ENCODE peak calls at places on chromosome 1, in four cellular contexts. B is tibial nerve, F is uterus, E is RWPE1. O is an unnamed sample.

GRCh38 chr1:206890690-206891089 is 6.6 kb upstream of the IL24 start:
- DNase-seq in B (no peak), F (no peak), E (no peak), O (no peak)

GRCh38 chr1:173360478-173361063 is 116.6 kb upstream of the PRDX6 start:
- DNase-seq in B (no peak), F (no peak), E (no peak), O (no peak)

GRCh38 chr1:47663286-47663685 is 225.4 kb downstream of the FOXD2 start:
- DNase-seq in B (no peak), F (no peak), E (no peak), O (peak; percentile 37)

GRCh38 chr1:194225781-194226180 is 1039.4 kb upstream of the B3GALT2 start:
- DNase-seq in B (no peak), F (no peak), E (no peak), O (no peak)

GRCh38 chr1:206935491-206936067 is 10.7 kb downstream of the PIGR start:
- DNase-seq in B (no peak), F (no peak), E (no peak), O (no peak)

GRCh38 chr1:246797157-246797556 is 72.9 kb downstream of the SCCPDH start:
- DNase-seq in B (no peak), F (no peak), E (no peak), O (peak; percentile 39)

GRCh38 chr1:18057643-18058042 is 50.0 kb upstream of the IGSF21 start:
- DNase-seq in B (no peak), F (no peak), E (no peak), O (no peak)

GRCh38 chr1:150346316-150346715 is 17.6 kb upstream of the RPRD2 start:
- DNase-seq in B (no peak), F (no peak), E (no peak), O (no peak)

GRCh38 chr1:230067871-230068814 is 1.1 kb downstream of the GALNT2 start:
- DNase-seq in B (no peak), F (peak; percentile 27), E (peak; percentile 46), O (peak; percentile 38)

GRCh38 chr1:5099018-5099417 is 444.6 kb downstream of the AJAP1 start:
- DNase-seq in B (no peak), F (no peak), E (no peak), O (no peak)

GRCh38 chr1:67824771-67825170 is 8.5 kb downstream of the GNG12 start:
- DNase-seq in B (no peak), F (no peak), E (no peak), O (no peak)

GRCh38 chr1:168726719-168727118 is 2.3 kb downstream of the DPT start:
- DNase-seq in B (no peak), F (no peak), E (no peak), O (no peak)

GRCh38 chr1:150551784-150552691 is 2.8 kb downstream of the ADAMTSL4 start:
- DNase-seq in B (peak; percentile 84), F (peak; percentile 95), E (peak; percentile 90), O (peak; percentile 95)

GRCh38 chr1:210264521-210265380 is 32.2 kb downstream of the SERTAD4 start:
- DNase-seq in B (no peak), F (no peak), E (no peak), O (no peak)
- TF ChIP-seq CTCF in B (no peak), F (no peak), E (no peak), O (no peak)

DNA sequence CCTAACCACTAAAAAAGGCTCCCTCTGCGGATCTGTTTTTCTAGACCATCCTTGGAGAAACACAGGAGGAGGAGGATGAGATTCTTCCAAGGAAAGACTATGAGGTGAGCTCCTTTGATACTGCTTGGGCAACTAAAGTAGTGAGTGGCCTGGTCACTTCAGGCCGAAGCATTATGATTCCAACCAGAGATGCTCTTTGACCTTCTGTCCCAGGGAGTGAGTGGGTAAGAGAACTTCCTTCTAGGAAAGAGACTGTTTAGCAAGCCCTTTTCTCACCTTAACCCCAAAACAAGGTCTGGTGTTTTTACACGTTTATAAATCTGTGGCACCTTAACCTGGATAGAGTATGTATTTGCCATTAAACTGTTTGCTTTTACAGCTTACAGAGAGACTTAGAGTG is 1.1 kb downstream of the CLCN6 start:
- DNase-seq in B (no peak), F (no peak), E (no peak), O (no peak)
- H3K27ac ChIP-seq in B (peak overlapping the region; percentile 99), F (peak overlapping the region; percentile 99), E (no peak overlapping the region), O (peak overlapping the region; percentile 97)

GRCh38 chr1:198907423-198907746 is 268.5 kb downstream of the PTPRC start:
- DNase-seq in B (no peak), F (no peak), E (no peak), O (no peak)
- TF ChIP-seq CTCF in B (no peak), F (no peak), E (no peak), O (no peak)

DNA sequence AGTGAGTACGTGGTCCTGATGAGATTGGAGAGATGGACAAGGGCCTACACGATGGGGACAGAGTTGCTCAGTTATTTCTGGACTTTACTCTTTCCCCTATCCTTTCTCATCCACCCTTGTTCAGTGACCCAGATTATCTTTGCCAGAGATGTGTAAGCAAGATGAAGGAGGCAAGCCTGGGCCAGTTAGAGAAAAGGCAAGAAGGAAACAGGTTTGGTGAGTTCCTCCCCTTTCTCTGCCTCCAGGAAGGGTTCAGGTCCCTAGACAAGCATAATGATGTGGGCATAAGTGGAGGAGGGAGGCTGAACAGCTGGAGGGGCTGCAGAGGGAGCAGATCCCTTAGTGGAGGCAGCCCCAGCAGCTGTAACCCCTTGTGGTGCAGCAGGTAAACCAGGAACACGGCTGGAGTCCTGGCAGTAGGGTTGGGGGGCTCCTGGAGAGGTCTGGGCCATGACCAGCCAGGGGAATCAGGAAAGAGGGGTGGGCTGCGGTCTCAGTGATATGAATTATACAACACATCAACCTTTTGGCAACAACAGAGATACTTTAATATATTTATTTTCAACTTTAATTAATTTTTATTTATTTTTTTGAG is 9.2 kb upstream of the CDC42 start:
- DNase-seq in B (no peak), F (no peak), E (peak; percentile 55), O (no peak)
- H3K27ac ChIP-seq in B (no peak overlapping the region), F (no peak overlapping the region), E (peak overlapping the region; percentile 72), O (no peak overlapping the region)

GRCh38 chr1:180630408-180631196 is 1.2 kb upstream of the XPR1 start:
- DNase-seq in B (no peak), F (no peak), E (no peak), O (no peak)
- TF ChIP-seq CTCF in B (no peak), F (no peak), E (no peak), O (no peak)

GRCh38 chr1:1873186-1873585 is 17.7 kb downstream of the GNB1 start:
- DNase-seq in B (no peak), F (no peak), E (no peak), O (no peak)

GRCh38 chr1:1874901-1875300 is 16.0 kb downstream of the GNB1 start:
- DNase-seq in B (no peak), F (no peak), E (no peak), O (no peak)

GRCh38 chr1:1867164-1867563 is 23.7 kb downstream of the GNB1 start:
- DNase-seq in B (no peak), F (no peak), E (no peak), O (no peak)

GRCh38 chr1:1872329-1872994 is 18.4 kb downstream of the GNB1 start:
- DNase-seq in B (no peak), F (no peak), E (no peak), O (no peak)

DNA sequence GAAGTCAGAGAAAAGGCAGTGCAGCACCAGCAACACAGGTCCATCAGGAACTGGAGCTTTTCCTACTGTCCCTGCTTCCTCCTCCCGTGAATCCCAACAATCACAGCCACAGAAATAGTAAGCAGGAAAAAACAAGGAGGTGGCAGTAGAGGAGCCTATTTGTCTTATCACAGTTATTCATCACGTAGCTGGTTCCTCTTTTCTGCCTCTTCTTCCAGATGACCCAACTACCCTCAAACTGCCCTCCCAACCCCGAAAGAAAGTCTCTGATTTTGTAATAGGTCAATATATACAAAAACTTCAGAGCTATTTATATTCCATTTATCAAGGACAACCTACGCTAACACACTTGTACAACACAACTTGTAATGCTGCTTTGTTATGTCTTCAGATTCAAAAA is 21.4 kb downstream of the GNB1 start:
- DNase-seq in B (no peak), F (no peak), E (no peak), O (no peak)
- H3K27ac ChIP-seq in B (no peak overlapping the region), F (no peak overlapping the region), E (no peak overlapping the region), O (no peak overlapping the region)

O was measured in tibial artery.